ENCODE peak calls at places on chromosome 16, in five cellular contexts. One of them, this sample, is unnamed.

GRCh38 chr16:61892531-61892930 is 143.7 kb downstream of the CDH8 start:
- DNase-seq in astrocyte of the spinal cord: no peak
- DNase-seq in T1000: no peak
- DNase-seq in non-pigmented ciliary epithelial cell: no peak
- DNase-seq in upper lobe of right lung: no peak
- DNase-seq in this sample: no peak

GRCh38 chr16:11251525-11252481 is 4.2 kb downstream of the SOCS1 start:
- DNase-seq in astrocyte of the spinal cord: peak; percentile 79
- DNase-seq in upper lobe of right lung: no peak
- DNase-seq in T1000: no peak
- DNase-seq in non-pigmented ciliary epithelial cell: peak; percentile 55
- DNase-seq in this sample: no peak

GRCh38 chr16:16143038-16143763 is 80.1 kb downstream of the ABCC6 start:
- DNase-seq in non-pigmented ciliary epithelial cell: no peak
- DNase-seq in astrocyte of the spinal cord: no peak
- DNase-seq in upper lobe of right lung: no peak
- DNase-seq in T1000: no peak
- DNase-seq in this sample: no peak

GRCh38 chr16:24920568-24920967 is 74.8 kb downstream of the SLC5A11 start:
- DNase-seq in non-pigmented ciliary epithelial cell: no peak
- DNase-seq in astrocyte of the spinal cord: no peak
- DNase-seq in upper lobe of right lung: no peak
- DNase-seq in T1000: no peak
- DNase-seq in this sample: no peak

GRCh38 chr16:69767459-69768229 is 5.5 kb downstream of the WWP2 start:
- DNase-seq in T1000: no peak
- DNase-seq in non-pigmented ciliary epithelial cell: no peak
- DNase-seq in upper lobe of right lung: no peak
- DNase-seq in astrocyte of the spinal cord: no peak
- DNase-seq in this sample: no peak

GRCh38 chr16:29992371-29992967 is 2.9 kb downstream of the HIRIP3 start:
- DNase-seq in upper lobe of right lung: no peak
- DNase-seq in non-pigmented ciliary epithelial cell: no peak
- DNase-seq in T1000: no peak
- DNase-seq in astrocyte of the spinal cord: peak; percentile 35
- DNase-seq in this sample: no peak

GRCh38 chr16:89828199-89828869 is at the start of gene SPIRE2:
- DNase-seq in astrocyte of the spinal cord: peak; percentile 66
- DNase-seq in upper lobe of right lung: peak; percentile 88
- DNase-seq in T1000: peak; percentile 63
- DNase-seq in non-pigmented ciliary epithelial cell: no peak
- DNase-seq in this sample: peak; percentile 63

GRCh38 chr16:71882505-71883192 is 1.3 kb downstream of the ZNF821 start:
- DNase-seq in upper lobe of right lung: no peak
- DNase-seq in astrocyte of the spinal cord: peak; percentile 79
- DNase-seq in T1000: peak; percentile 3
- DNase-seq in non-pigmented ciliary epithelial cell: peak; percentile 48
- DNase-seq in this sample: peak; percentile 68

GRCh38 chr16:50282010-50282538 is 15.7 kb downstream of the ADCY7 start:
- DNase-seq in upper lobe of right lung: peak; percentile 91
- DNase-seq in astrocyte of the spinal cord: peak; percentile 69
- DNase-seq in non-pigmented ciliary epithelial cell: no peak
- DNase-seq in T1000: no peak
- DNase-seq in this sample: peak; percentile 46

GRCh38 chr16:31395647-31396046 is 2.5 kb downstream of the ITGAD start:
- DNase-seq in non-pigmented ciliary epithelial cell: no peak
- DNase-seq in upper lobe of right lung: no peak
- DNase-seq in T1000: no peak
- DNase-seq in astrocyte of the spinal cord: no peak
- DNase-seq in this sample: no peak

GRCh38 chr16:71880176-71880575 is 3.8 kb downstream of the ZNF821 start:
- DNase-seq in astrocyte of the spinal cord: no peak
- DNase-seq in T1000: no peak
- DNase-seq in upper lobe of right lung: no peak
- DNase-seq in non-pigmented ciliary epithelial cell: no peak
- DNase-seq in this sample: no peak

GRCh38 chr16:67390816-67391423 is 2.4 kb downstream of the TPPP3 start:
- DNase-seq in astrocyte of the spinal cord: no peak
- DNase-seq in upper lobe of right lung: peak; percentile 43
- DNase-seq in T1000: no peak
- DNase-seq in non-pigmented ciliary epithelial cell: no peak
- DNase-seq in this sample: no peak

GRCh38 chr16:77511053-77511452 is 76.2 kb upstream of the ADAMTS18 start:
- DNase-seq in T1000: no peak
- DNase-seq in non-pigmented ciliary epithelial cell: no peak
- DNase-seq in upper lobe of right lung: no peak
- DNase-seq in astrocyte of the spinal cord: no peak
- DNase-seq in this sample: no peak

GRCh38 chr16:57539072-57539796 is 2.9 kb upstream of the CCDC102A start:
- DNase-seq in astrocyte of the spinal cord: no peak
- DNase-seq in T1000: no peak
- DNase-seq in non-pigmented ciliary epithelial cell: no peak
- DNase-seq in upper lobe of right lung: no peak
- DNase-seq in this sample: no peak

GRCh38 chr16:19898924-19899604 is 14.4 kb upstream of the GPRC5B start:
- DNase-seq in upper lobe of right lung: no peak
- DNase-seq in astrocyte of the spinal cord: peak; percentile 47
- DNase-seq in T1000: peak; percentile 8
- DNase-seq in non-pigmented ciliary epithelial cell: no peak
- DNase-seq in this sample: peak; percentile 46

GRCh38 chr16:88936008-88936912 is 40.7 kb downstream of the CBFA2T3 start:
- DNase-seq in non-pigmented ciliary epithelial cell: no peak
- DNase-seq in upper lobe of right lung: no peak
- DNase-seq in astrocyte of the spinal cord: no peak
- DNase-seq in T1000: no peak
- DNase-seq in this sample: no peak

GRCh38 chr16:25143898-25144297 is 32.4 kb downstream of the LCMT1 start:
- DNase-seq in upper lobe of right lung: no peak
- DNase-seq in T1000: no peak
- DNase-seq in astrocyte of the spinal cord: no peak
- DNase-seq in non-pigmented ciliary epithelial cell: no peak
- DNase-seq in this sample: no peak

GRCh38 chr16:49817754-49818507 is 38.0 kb downstream of the ZNF423 start:
- DNase-seq in astrocyte of the spinal cord: no peak
- DNase-seq in upper lobe of right lung: no peak
- DNase-seq in non-pigmented ciliary epithelial cell: no peak
- DNase-seq in T1000: no peak
- DNase-seq in this sample: no peak

GRCh38 chr16:68778551-68779231 is 41.6 kb downstream of the CDH1 start:
- DNase-seq in upper lobe of right lung: no peak
- DNase-seq in non-pigmented ciliary epithelial cell: no peak
- DNase-seq in astrocyte of the spinal cord: no peak
- DNase-seq in T1000: no peak
- DNase-seq in this sample: no peak

GRCh38 chr16:82651921-82652601 is 25.3 kb downstream of the CDH13 start:
- DNase-seq in upper lobe of right lung: no peak
- DNase-seq in T1000: no peak
- DNase-seq in non-pigmented ciliary epithelial cell: no peak
- DNase-seq in astrocyte of the spinal cord: no peak
- DNase-seq in this sample: no peak

This sample was measured in LHCN-M2.